ENCODE peak calls at places on chromosomes 7 and 10, in ten cellular contexts. A, G, C, H, S, J, B, I, X and Z are unnamed samples.

GRCh38 chr10:109978481-109978880 is 29.3 kb upstream of the ADD3 start:
- DNase-seq in A (peak; percentile 37), G (peak; percentile 20), C (peak; percentile 69), H (no peak), S (peak; percentile 31), J (peak; percentile 75), B (peak; percentile 86), I (peak; percentile 79), X (peak; percentile 59), Z (no peak)

GRCh38 chr10:88791924-88792323 is 10.6 kb upstream of the LIPM start:
- DNase-seq in A (no peak), G (no peak), C (peak; percentile 69), H (peak; percentile 0), S (peak; percentile 30), J (peak; percentile 7), B (no peak), I (peak; percentile 29), X (peak; percentile 62), Z (no peak)

GRCh38 chr10:90988802-90989201 is 67.9 kb upstream of the ANKRD1 start:
- DNase-seq in A (no peak), G (no peak), C (no peak), H (no peak), S (no peak), J (no peak), B (no peak), I (no peak), X (no peak), Z (no peak)

GRCh38 chr7:42237891-42238531 is 1.0 kb upstream of the GLI3 start:
- DNase-seq in A (no peak), G (no peak), C (no peak), H (no peak), S (peak; percentile 87), J (peak; percentile 18), B (peak; percentile 48), I (peak; percentile 70), X (peak; percentile 89), Z (no peak)

GRCh38 chr10:29957887-29958330 is 101.5 kb downstream of the JCAD start:
- DNase-seq in A (no peak), G (no peak), C (no peak), H (no peak), S (peak; percentile 25), J (no peak), B (peak; percentile 90), I (peak; percentile 59), X (peak; percentile 53), Z (no peak)

GRCh38 chr10:77403761-77404160 is 233.8 kb downstream of the KCNMA1 start:
- DNase-seq in A (no peak), G (no peak), C (no peak), H (no peak), S (no peak), J (no peak), B (no peak), I (no peak), X (no peak), Z (no peak)

GRCh38 chr10:128211064-128211504 is 84.9 kb upstream of the MKI67 start:
- DNase-seq in A (no peak), G (no peak), C (no peak), H (no peak), S (no peak), J (no peak), B (no peak), I (no peak), X (peak; percentile 41), Z (no peak)

GRCh38 chr7:106050002-106050742 is 61.9 kb downstream of the SYPL1 start:
- DNase-seq in A (no peak), G (no peak), C (peak; percentile 39), H (no peak), S (peak; percentile 52), J (no peak), B (peak; percentile 79), I (peak; percentile 78), X (no peak), Z (no peak)

GRCh38 chr7:47361746-47362215 is 220.1 kb downstream of the TNS3 start:
- DNase-seq in A (peak; percentile 37), G (no peak), C (no peak), H (no peak), S (peak; percentile 95), J (no peak), B (peak; percentile 97), I (peak; percentile 72), X (no peak), Z (no peak)

GRCh38 chr10:71396714-71397339 is at the start of gene CDH23:
- DNase-seq in A (no peak), G (no peak), C (no peak), H (no peak), S (peak; percentile 50), J (no peak), B (no peak), I (peak; percentile 36), X (peak; percentile 83), Z (no peak)

GRCh38 chr7:24192701-24193100 is 91.3 kb upstream of the NPY start:
- DNase-seq in A (no peak), G (no peak), C (no peak), H (no peak), S (no peak), J (no peak), B (no peak), I (no peak), X (no peak), Z (no peak)

GRCh38 chr10:51389415-51390342 is 309.7 kb downstream of the CSTF2T start:
- DNase-seq in A (peak; percentile 27), G (peak; percentile 59), C (peak; percentile 68), H (peak; percentile 9), S (peak; percentile 58), J (peak; percentile 54), B (peak; percentile 100), I (peak; percentile 96), X (peak; percentile 70), Z (no peak)

GRCh38 chr7:77383333-77383740 is 32.8 kb downstream of the GSAP start:
- DNase-seq in A (no peak), G (no peak), C (no peak), H (no peak), S (no peak), J (no peak), B (peak; percentile 8), I (peak; percentile 14), X (no peak), Z (no peak)

GRCh38 chr7:124908258-124908657 is 21.4 kb downstream of the POT1 start:
- DNase-seq in A (no peak), G (no peak), C (no peak), H (no peak), S (no peak), J (no peak), B (no peak), I (peak; percentile 10), X (no peak), Z (no peak)

GRCh38 chr10:132131581-132132250 is 55.0 kb upstream of the DPYSL4 start:
- DNase-seq in A (no peak), G (no peak), C (no peak), H (no peak), S (no peak), J (no peak), B (no peak), I (no peak), X (no peak), Z (no peak)

GRCh38 chr7:56083150-56083785 is 9.5 kb downstream of the PHKG1 start:
- DNase-seq in A (no peak), G (no peak), C (no peak), H (peak; percentile 61), S (no peak), J (peak; percentile 82), B (no peak), I (no peak), X (no peak), Z (no peak)

GRCh38 chr10:8095962-8096361 is 41.5 kb downstream of the GATA3 start:
- DNase-seq in A (peak; percentile 24), G (no peak), C (no peak), H (no peak), S (no peak), J (no peak), B (no peak), I (no peak), X (no peak), Z (no peak)

GRCh38 chr10:33529234-33529633 is 194.8 kb upstream of the NRP1 start:
- DNase-seq in A (no peak), G (no peak), C (no peak), H (no peak), S (no peak), J (no peak), B (no peak), I (no peak), X (no peak), Z (no peak)

GRCh38 chr10:77036993-77037734 is 600.4 kb downstream of the KCNMA1 start:
- DNase-seq in A (no peak), G (no peak), C (peak; percentile 60), H (peak; percentile 56), S (peak; percentile 4), J (no peak), B (no peak), I (no peak), X (peak; percentile 53), Z (peak; percentile 72)

GRCh38 chr10:114379631-114380041 is 24.7 kb downstream of the AFAP1L2 start:
- DNase-seq in A (no peak), G (no peak), C (no peak), H (no peak), S (peak; percentile 17), J (no peak), B (no peak), I (no peak), X (no peak), Z (no peak)

GRCh38 chr10:126397166-126397565 is 8.9 kb upstream of the ADAM12 start:
- DNase-seq in A (no peak), G (no peak), C (no peak), H (no peak), S (no peak), J (no peak), B (no peak), I (peak; percentile 19), X (no peak), Z (no peak)

GRCh38 chr10:1737222-1738061 is at the start of gene ADARB2:
- DNase-seq in A (no peak), G (peak; percentile 52), C (no peak), H (peak; percentile 94), S (peak; percentile 88), J (peak; percentile 80), B (no peak), I (no peak), X (peak; percentile 85), Z (peak; percentile 52)